ENCODE peak calls at places on chromosomes 13 and 19, in five cellular contexts. X is ovary, C is Right ventricle myocardium superior, I is NCI-H2171 treated with DMSO at 0.1 percent for 48 hours, S is GM04504. H is an unnamed sample.

GRCh38 chr19:58305932-58306323 is 751 bp downstream of the ERVK3-1 start:
- DNase-seq in I (no peak), X (no peak), C (no peak), S (no peak), H (no peak)

GRCh38 chr13:35743165-35743564 is 266.7 kb upstream of the MAB21L1 start:
- DNase-seq in X (no peak), I (no peak), C (no peak), S (no peak), H (no peak)

GRCh38 chr19:990119-990571 is 6.0 kb downstream of the WDR18 start:
- DNase-seq in S (no peak), C (no peak), I (no peak), X (no peak), H (peak)

GRCh38 chr19:19021115-19021514 is 12.2 kb downstream of the SUGP2 start:
- DNase-seq in S (no peak), C (no peak), I (no peak), X (no peak), H (no peak)

GRCh38 chr13:88339271-88339741 is 668.1 kb downstream of the SLITRK5 start:
- DNase-seq in S (no peak), C (no peak), X (peak), I (no peak), H (peak)

GRCh38 chr13:82976499-82976898 is 905.8 kb downstream of the SLITRK1 start:
- DNase-seq in X (no peak), I (no peak), S (no peak), C (no peak), H (no peak)

GRCh38 chr19:676343-677105 is at the start of gene FSTL3:
- DNase-seq in I (no peak), S (no peak), C (peak), X (peak), H (peak)

GRCh38 chr19:49506575-49507105 is 5.8 kb upstream of the FCGRT start:
- DNase-seq in C (peak), X (no peak), I (peak), S (no peak), H (no peak)

GRCh38 chr13:99496322-99497142 is 4.7 kb upstream of the TM9SF2 start:
- DNase-seq in S (peak), I (no peak), X (peak), C (peak), H (peak)

GRCh38 chr19:18653853-18654252 is 17.0 kb downstream of the KLHL26 start:
- DNase-seq in C (no peak), X (no peak), S (no peak), I (no peak), H (no peak)

GRCh38 chr13:22256111-22256639 is 585.3 kb downstream of the FGF9 start:
- DNase-seq in C (no peak), I (no peak), X (no peak), S (no peak), H (no peak)

H was measured in right cardiac atrium.